ENCODE peak calls at places on chromosomes 13 and 19, in seven cellular contexts. Q is naive B cell, O is NCI-H2081, Y is fibroblast of the aortic adventitia, Z is osteocyte, E is lower lobe of right lung, H is upper lobe of right lung. C is an unnamed sample.

GRCh38 chr13:33610471-33611015 is 207.4 kb upstream of the RFC3 start:
- DNase-seq in E (peak; percentile 52), Z (no peak), Q (no peak), O (peak; percentile 82), Y (peak; percentile 5), H (no peak), C (no peak)

GRCh38 chr19:18090545-18091216 is 3.9 kb upstream of the IL12RB1 start:
- DNase-seq in E (no peak), H (no peak), Z (no peak), Y (peak; percentile 30), O (no peak), Q (no peak), C (no peak)

GRCh38 chr13:99063952-99064351 is 86.1 kb upstream of the DOCK9 start:
- DNase-seq in H (no peak), Y (no peak), Z (no peak), E (no peak), O (no peak), Q (no peak), C (no peak)

GRCh38 chr13:114064516-114065140 is 67.8 kb downstream of the RASA3 start:
- DNase-seq in Z (no peak), E (peak; percentile 47), Q (no peak), Y (peak; percentile 61), O (no peak), H (no peak), C (no peak)

GRCh38 chr19:10805075-10805757 is 30.8 kb downstream of the TMED1 start:
- DNase-seq in Y (no peak), O (no peak), H (no peak), Q (no peak), E (peak; percentile 70), Z (no peak), C (peak; percentile 31)

GRCh38 chr19:2670217-2670616 is 32.3 kb downstream of the GNG7 start:
- DNase-seq in O (no peak), E (no peak), Y (no peak), Z (no peak), H (no peak), Q (no peak), C (no peak)

GRCh38 chr19:42092350-42092749 is 16.4 kb downstream of the ZNF574 start:
- DNase-seq in E (no peak), H (no peak), Q (peak; percentile 44), O (peak; percentile 23), Y (no peak), Z (no peak), C (peak; percentile 45)

GRCh38 chr13:37129867-37130266 is 24.4 kb upstream of the CSNK1A1L start:
- DNase-seq in Z (no peak), E (no peak), Y (no peak), O (no peak), H (no peak), Q (no peak), C (no peak)

GRCh38 chr19:3916033-3916432 is 16.8 kb upstream of the NMRK2 start:
- DNase-seq in O (no peak), Q (no peak), H (no peak), Y (no peak), Z (no peak), E (no peak), C (no peak)